ENCODE peak calls at places on chromosomes 12 and 14, in six cellular contexts. G is lower lobe of right lung, B is fibroblast of lung, D is mucosa of descending colon, O is GM12878, E is psoas muscle. H is an unnamed sample.
A peak's percentile ranks its signal among the peaks of the same experiment; 100 is the strongest.

GRCh38 chr14:69238883-69239282 is 21.1 kb upstream of the GALNT16 start:
- DNase-seq in G (no peak), B (no peak), D (no peak), O (no peak), E (no peak), H (no peak)

GRCh38 chr14:57302883-57303282 is 34.1 kb downstream of the AP5M1 start:
- DNase-seq in G (no peak), B (no peak), D (no peak), O (no peak), E (no peak), H (no peak)

GRCh38 chr12:86683568-86683991 is 427.4 kb upstream of the MGAT4C start:
- DNase-seq in G (no peak), B (peak; percentile 70), D (no peak), O (no peak), E (no peak), H (no peak)

GRCh38 chr12:52200086-52200782 is 8.4 kb upstream of the KRT80 start:
- DNase-seq in G (peak; percentile 40), B (no peak), D (peak; percentile 37), O (no peak), E (peak; percentile 28), H (no peak)

GRCh38 chr12:81896771-81897170 is 137.6 kb upstream of the PPFIA2 start:
- DNase-seq in G (no peak), B (peak; percentile 2), D (no peak), O (no peak), E (no peak), H (no peak)

GRCh38 chr14:91374897-91375747 is 42.5 kb downstream of the CCDC88C start:
- DNase-seq in G (no peak), B (no peak), D (peak; percentile 63), O (no peak), E (no peak), H (peak; percentile 69)

GRCh38 chr12:48351022-48351708 is 446 bp upstream of the ZNF641 start:
- DNase-seq in G (peak; percentile 84), B (peak; percentile 53), D (no peak), O (no peak), E (peak; percentile 91), H (no peak)

GRCh38 chr12:120688527-120689071 is 1.6 kb downstream of the MLEC start:
- DNase-seq in G (no peak), B (peak; percentile 33), D (no peak), O (no peak), E (no peak), H (no peak)

GRCh38 chr12:51827925-51828818 is 20.3 kb downstream of the FIGNL2 start:
- DNase-seq in G (peak; percentile 63), B (peak; percentile 14), D (peak; percentile 64), O (no peak), E (no peak), H (peak; percentile 63)

GRCh38 chr12:18415227-18415626 is 153.9 kb downstream of the PIK3C2G start:
- DNase-seq in G (no peak), B (no peak), D (no peak), O (no peak), E (no peak), H (no peak)

GRCh38 chr14:45790293-45790692 is 537.3 kb upstream of the MIS18BP1 start:
- DNase-seq in G (no peak), B (no peak), D (no peak), O (no peak), E (no peak), H (no peak)

GRCh38 chr14:82422186-82422585 is 888.5 kb upstream of the SEL1L start:
- DNase-seq in G (no peak), B (no peak), D (no peak), O (no peak), E (no peak), H (no peak)

GRCh38 chr14:61950340-61950739 is 188.1 kb downstream of the SNAPC1 start:
- DNase-seq in G (no peak), B (no peak), D (no peak), O (no peak), E (no peak), H (no peak)

GRCh38 chr12:99966429-99966828 is 18.3 kb downstream of the ANKS1B start:
- DNase-seq in G (no peak), B (no peak), D (no peak), O (no peak), E (no peak), H (no peak)

GRCh38 chr12:132630672-132631071 is 12.1 kb downstream of the P2RX2 start:
- DNase-seq in G (no peak), B (no peak), D (no peak), O (no peak), E (no peak), H (no peak)

GRCh38 chr14:102870994-102871831 is 51.2 kb upstream of the AMN start:
- DNase-seq in G (no peak), B (no peak), D (no peak), O (no peak), E (no peak), H (no peak)

GRCh38 chr14:50335989-50336391 is 23.9 kb downstream of the DMAC2L start:
- DNase-seq in G (no peak), B (peak; percentile 40), D (no peak), O (no peak), E (peak; percentile 56), H (no peak)

GRCh38 chr14:76904740-76905569 is 78.7 kb downstream of the LRRC74A start:
- DNase-seq in G (peak; percentile 81), B (peak; percentile 93), D (peak; percentile 82), O (peak; percentile 84), E (peak; percentile 82), H (peak; percentile 90)

GRCh38 chr12:79127268-79127895 is 262.8 kb downstream of the SYT1 start:
- DNase-seq in G (no peak), B (peak; percentile 95), D (no peak), O (no peak), E (no peak), H (no peak)

GRCh38 chr12:17062296-17063061 is 456.5 kb upstream of the LMO3 start:
- DNase-seq in G (no peak), B (no peak), D (no peak), O (no peak), E (no peak), H (no peak)

GRCh38 chr12:57166971-57167371 is 19.6 kb upstream of the LRP1-AS start:
- DNase-seq in G (no peak), B (peak; percentile 59), D (no peak), O (no peak), E (no peak), H (no peak)

GRCh38 chr14:33040548-33041140 is 102.0 kb downstream of the NPAS3 start:
- DNase-seq in G (no peak), B (no peak), D (no peak), O (peak; percentile 28), E (no peak), H (no peak)
- H3K4me3 ChIP-seq in G (no peak overlapping the region), B (no peak overlapping the region), D (no peak overlapping the region), O (no peak overlapping the region), E (no peak overlapping the region), H (no peak overlapping the region)

GRCh38 chr12:123148223-123148622 is 2.7 kb downstream of the PITPNM2 start:
- DNase-seq in G (no peak), B (no peak), D (no peak), O (no peak), E (no peak), H (no peak)
- H3K4me3 ChIP-seq in G (no peak overlapping the region), B (no peak overlapping the region), D (no peak overlapping the region), O (no peak overlapping the region), E (no peak overlapping the region), H (no peak overlapping the region)

GRCh38 chr12:47305464-47305863 is 225.7 kb upstream of the AMIGO2 start:
- DNase-seq in G (no peak), B (no peak), D (no peak), O (no peak), E (no peak), H (no peak)

GRCh38 chr12:47311011-47311410 is 231.3 kb upstream of the AMIGO2 start:
- DNase-seq in G (no peak), B (no peak), D (no peak), O (no peak), E (no peak), H (no peak)

GRCh38 chr12:47308672-47309071 is 228.9 kb upstream of the AMIGO2 start:
- DNase-seq in G (no peak), B (no peak), D (no peak), O (no peak), E (no peak), H (no peak)

GRCh38 chr12:47306130-47306529 is 226.4 kb upstream of the AMIGO2 start:
- DNase-seq in G (no peak), B (no peak), D (no peak), O (no peak), E (no peak), H (no peak)

DNA sequence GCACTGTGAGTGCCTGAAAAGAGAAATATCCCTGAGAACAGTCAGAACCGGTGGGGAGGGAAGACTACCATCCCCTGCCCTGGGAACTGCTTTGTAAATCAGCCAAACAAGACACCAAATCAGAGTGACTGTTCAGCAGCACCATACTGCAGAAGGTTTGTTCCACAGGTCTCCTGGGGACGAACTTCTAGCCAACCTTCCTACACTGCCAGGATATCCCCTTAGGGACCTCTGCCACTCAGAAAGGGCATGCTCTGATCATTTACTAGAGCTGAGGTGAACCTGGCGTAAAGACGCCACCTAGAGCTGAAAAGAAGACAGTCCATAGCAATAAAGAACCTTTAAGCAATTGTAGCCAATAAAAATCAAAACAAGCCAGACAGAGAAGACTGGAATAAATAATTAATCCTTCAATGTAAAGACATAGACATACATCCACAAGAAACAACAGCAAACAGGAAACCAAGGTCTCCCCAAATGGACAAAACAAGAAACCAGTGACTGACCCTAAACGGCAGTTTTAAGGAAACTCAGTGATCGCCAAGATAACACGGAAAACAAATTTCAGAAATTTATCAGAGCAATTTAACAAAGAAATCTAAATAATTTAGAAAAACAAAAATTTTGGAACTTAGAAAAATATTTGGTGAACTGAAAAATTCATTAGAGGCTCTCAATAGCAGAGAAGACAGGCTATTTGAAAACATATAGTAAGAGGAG is 228.1 kb upstream of the AMIGO2 start:
- DNase-seq in G (no peak), B (peak; percentile 75), D (no peak), O (peak; percentile 31), E (no peak), H (peak; percentile 65)
- H3K4me3 ChIP-seq in G (peak overlapping the region; percentile 40), B (no peak overlapping the region), D (no peak overlapping the region), O (no peak overlapping the region), E (no peak overlapping the region), H (no peak overlapping the region)

GRCh38 chr12:74941678-74942077 is 268.0 kb downstream of the KCNC2 start:
- DNase-seq in G (no peak), B (no peak), D (no peak), O (no peak), E (no peak), H (no peak)

DNA sequence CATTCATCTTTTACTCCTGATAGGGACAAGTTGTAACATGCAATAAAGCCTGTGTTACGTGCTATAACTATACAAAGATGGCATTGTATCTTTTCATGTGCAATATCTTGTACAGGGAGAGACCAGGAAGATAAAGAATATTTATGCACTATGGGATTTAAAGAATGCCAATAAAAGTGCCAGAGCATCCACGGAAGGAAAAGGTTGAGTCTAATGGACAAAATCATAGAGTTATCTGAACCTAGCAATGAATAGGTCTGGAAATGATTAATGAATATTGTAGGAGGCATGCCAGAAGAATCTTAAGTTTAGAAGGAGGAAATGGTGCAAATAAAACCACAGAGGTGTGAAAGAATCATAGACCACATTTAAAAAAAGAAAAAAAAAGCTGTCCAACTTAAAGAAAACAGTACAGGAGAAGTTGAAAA is 263.9 kb downstream of the KCNC2 start:
- DNase-seq in G (no peak), B (no peak), D (no peak), O (no peak), E (no peak), H (no peak)
- H3K4me3 ChIP-seq in G (no peak overlapping the region), B (no peak overlapping the region), D (no peak overlapping the region), O (no peak overlapping the region), E (no peak overlapping the region), H (no peak overlapping the region)